ENCODE peak calls at places on chromosomes 2 and 18, in eight cellular contexts. A, O, N, M, Y, Z, X and E are unnamed samples.

GRCh38 chr2:133241231-133241575 is 327.1 kb downstream of the NCKAP5 start:
- DNase-seq in A (no peak), O (no peak), N (no peak), M (no peak), Y (peak; percentile 35), Z (no peak), X (no peak), E (peak; percentile 82)

GRCh38 chr2:160220545-160221009 is 20.5 kb upstream of the ITGB6 start:
- DNase-seq in A (no peak), O (peak; percentile 96), N (no peak), M (peak; percentile 84), Y (no peak), Z (no peak), X (no peak), E (no peak)

GRCh38 chr2:120347387-120348010 is 1.6 kb downstream of the INHBB start:
- DNase-seq in A (no peak), O (no peak), N (no peak), M (peak; percentile 7), Y (no peak), Z (no peak), X (no peak), E (no peak)

GRCh38 chr2:216082805-216083204 is 1.1 kb downstream of the TMEM169 start:
- DNase-seq in A (no peak), O (no peak), N (no peak), M (no peak), Y (no peak), Z (no peak), X (no peak), E (no peak)

GRCh38 chr18:10525563-10526210 is at the start of gene NAPG:
- DNase-seq in A (peak; percentile 86), O (peak; percentile 44), N (peak; percentile 89), M (peak; percentile 78), Y (peak; percentile 86), Z (peak; percentile 96), X (peak; percentile 94), E (peak; percentile 66)

GRCh38 chr2:168246072-168246482 is 1.3 kb downstream of the STK39 start:
- DNase-seq in A (no peak), O (no peak), N (no peak), M (no peak), Y (no peak), Z (no peak), X (no peak), E (no peak)

GRCh38 chr2:121218386-121218938 is 66.5 kb downstream of the TFCP2L1 start:
- DNase-seq in A (no peak), O (no peak), N (no peak), M (no peak), Y (no peak), Z (no peak), X (no peak), E (no peak)

GRCh38 chr2:219912530-219912929 is 285.1 kb downstream of the SLC4A3 start:
- DNase-seq in A (no peak), O (no peak), N (no peak), M (no peak), Y (peak; percentile 46), Z (no peak), X (no peak), E (peak; percentile 21)

GRCh38 chr2:140442319-140442718 is 1662.1 kb upstream of the NXPH2 start:
- DNase-seq in A (no peak), O (no peak), N (no peak), M (no peak), Y (peak; percentile 80), Z (no peak), X (no peak), E (no peak)

GRCh38 chr2:3467654-3468053 is 51.7 kb downstream of the ADI1 start:
- DNase-seq in A (no peak), O (no peak), N (no peak), M (no peak), Y (no peak), Z (no peak), X (no peak), E (no peak)

GRCh38 chr2:27379840-27380625 is 501 bp downstream of the ZNF513 start:
- DNase-seq in A (peak; percentile 47), O (no peak), N (peak; percentile 81), M (peak; percentile 36), Y (no peak), Z (peak; percentile 89), X (peak; percentile 70), E (no peak)

DNA sequence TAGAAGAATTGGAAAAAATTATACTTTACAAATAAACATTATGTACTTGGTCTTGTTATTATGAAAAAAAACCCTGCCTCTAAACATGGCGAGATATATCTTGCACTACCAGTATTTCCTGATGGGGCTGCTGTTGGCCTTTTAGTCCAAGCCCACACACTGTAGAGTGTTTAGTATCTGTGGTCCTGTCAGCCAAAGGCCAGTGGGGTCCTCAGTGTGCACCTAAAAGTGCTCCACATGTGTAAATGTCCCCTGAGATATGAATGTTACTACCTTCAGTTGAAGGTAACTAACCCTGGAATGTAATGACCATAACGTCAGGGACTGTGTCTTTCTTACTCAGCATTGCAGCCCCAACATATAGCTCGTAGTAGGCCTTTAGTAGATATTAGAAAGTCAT is 71.1 kb upstream of the HK2 start:
- DNase-seq in A (no peak), O (no peak), N (no peak), M (no peak), Y (no peak), Z (no peak), X (no peak), E (no peak)
- TF ChIP-seq CTCF in A (no peak), O (no peak), N (peak; percentile 40), M (no peak), Y (peak; percentile 9), Z (no peak), X (no peak), E (no peak)

GRCh38 chr2:88614497-88615157 is 12.6 kb downstream of the EIF2AK3 start:
- DNase-seq in A (no peak), O (no peak), N (no peak), M (no peak), Y (no peak), Z (no peak), X (no peak), E (no peak)
- H3K4me3 ChIP-seq in A (no peak overlapping the region), O (no peak overlapping the region), N (no peak overlapping the region), M (no peak overlapping the region), Y (no peak overlapping the region), Z (no peak overlapping the region), X (no peak overlapping the region), E (no peak overlapping the region)

GRCh38 chr2:86470890-86471289 is 29.7 kb downstream of the KDM3A start:
- DNase-seq in A (no peak), O (no peak), N (no peak), M (no peak), Y (no peak), Z (no peak), X (no peak), E (no peak)
- H3K36me3 ChIP-seq in A (peaks cover 61% of the 10 kb centered on the region), O (peaks cover 14% of the 10 kb centered on the region), N (peaks cover 7% of the 10 kb centered on the region), M (peaks cover 6% of the 10 kb centered on the region), Y (peaks cover 52% of the 10 kb centered on the region), Z (peaks cover 97% of the 10 kb centered on the region), X (peaks cover 92% of the 10 kb centered on the region), E (peaks cover 12% of the 10 kb centered on the region)

GRCh38 chr18:44502221-44502620 is 178.5 kb upstream of the SETBP1 start:
- DNase-seq in A (no peak), O (no peak), N (no peak), M (no peak), Y (no peak), Z (no peak), X (no peak), E (no peak)
- TF ChIP-seq CTCF in A (no peak), O (no peak), N (no peak), M (no peak), Y (no peak), Z (no peak), X (no peak), E (no peak)

GRCh38 chr18:7608798-7609197 is 41.7 kb downstream of the PTPRM start:
- DNase-seq in A (no peak), O (no peak), N (no peak), M (no peak), Y (no peak), Z (no peak), X (peak; percentile 16), E (peak; percentile 70)

GRCh38 chr18:7605705-7606104 is 38.6 kb downstream of the PTPRM start:
- DNase-seq in A (no peak), O (no peak), N (no peak), M (no peak), Y (no peak), Z (no peak), X (no peak), E (no peak)

GRCh38 chr18:7607535-7608173 is 40.5 kb downstream of the PTPRM start:
- DNase-seq in A (no peak), O (no peak), N (no peak), M (no peak), Y (no peak), Z (no peak), X (peak; percentile 41), E (no peak)

GRCh38 chr18:7609617-7610016 is 42.5 kb downstream of the PTPRM start:
- DNase-seq in A (no peak), O (no peak), N (no peak), M (no peak), Y (no peak), Z (no peak), X (no peak), E (no peak)

DNA sequence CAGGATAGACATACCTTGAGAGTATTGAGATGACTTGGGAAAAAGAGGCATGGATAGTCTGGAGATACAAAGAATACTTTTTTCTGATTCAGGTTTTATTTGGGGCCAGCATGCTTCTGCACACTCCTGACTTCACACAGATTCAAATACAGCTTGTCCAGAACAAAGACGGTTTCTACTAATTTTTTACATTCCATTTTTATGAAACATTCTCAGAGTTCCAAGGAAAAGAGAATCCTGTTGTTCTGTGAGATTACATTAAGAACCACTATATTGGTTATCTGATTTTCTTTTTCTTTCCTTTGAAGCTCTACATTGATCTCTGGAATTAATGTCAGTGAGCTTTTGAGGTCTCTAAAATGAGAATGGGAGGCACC is 41.0 kb downstream of the PTPRM start:
- DNase-seq in A (no peak), O (no peak), N (no peak), M (no peak), Y (no peak), Z (no peak), X (no peak), E (no peak)
- H3K4me3 ChIP-seq in A (no peak overlapping the region), O (no peak overlapping the region), N (no peak overlapping the region), M (no peak overlapping the region), Y (no peak overlapping the region), Z (no peak overlapping the region), X (peak overlapping the region; percentile 33), E (no peak overlapping the region)

GRCh38 chr2:144454466-144455287 is 65.2 kb downstream of the ZEB2 start:
- DNase-seq in A (no peak), O (no peak), N (no peak), M (no peak), Y (no peak), Z (no peak), X (no peak), E (no peak)
- H3K36me3 ChIP-seq in A (no peaks in the 10 kb centered on the region), O (no peaks in the 10 kb centered on the region), N (no peaks in the 10 kb centered on the region), M (no peaks in the 10 kb centered on the region), Y (no peaks in the 10 kb centered on the region), Z (no peaks in the 10 kb centered on the region), X (no peaks in the 10 kb centered on the region), E (no peaks in the 10 kb centered on the region)

DNA sequence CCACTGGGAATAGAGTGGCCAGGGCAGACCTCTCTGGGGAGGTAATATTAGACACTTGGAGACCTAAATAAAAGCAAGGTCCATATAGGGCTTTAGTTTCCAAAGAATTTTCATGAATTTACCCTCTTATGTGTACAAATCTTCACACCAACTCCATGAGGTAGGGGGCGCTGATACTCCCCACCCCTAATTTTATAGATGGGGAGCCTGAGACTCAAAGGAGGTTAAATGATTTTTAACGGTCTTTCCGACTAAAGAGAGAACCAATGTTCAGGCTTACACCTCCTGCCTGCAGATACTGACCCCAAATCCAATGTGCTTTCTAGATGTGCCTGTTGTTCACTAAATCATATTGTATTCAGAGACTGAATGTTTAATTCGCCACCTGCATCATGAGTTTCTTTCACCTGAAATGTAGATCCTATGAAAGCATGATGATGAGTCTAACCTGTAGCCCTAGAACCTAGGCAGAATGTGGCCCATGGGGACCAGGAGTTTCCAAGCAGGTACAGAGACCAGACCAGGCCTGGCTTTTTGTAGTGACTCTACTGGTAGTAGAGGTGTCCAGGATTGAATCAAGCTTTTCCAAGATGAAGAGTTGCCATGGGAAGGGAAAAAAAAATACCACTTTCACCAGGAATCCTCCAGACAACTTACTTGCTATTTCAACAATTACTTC is 16.8 kb upstream of the PAX3 start:
- DNase-seq in A (no peak), O (no peak), N (no peak), M (no peak), Y (no peak), Z (no peak), X (no peak), E (no peak)
- TF ChIP-seq CTCF in A (no peak), O (no peak), N (no peak), M (no peak), Y (peak; percentile 37), Z (no peak), X (no peak), E (no peak)